ENCODE peak calls at places on chromosomes 7 and 10, in five cellular contexts. N is aorta, U is neural progenitor cell, J is kidney, S is mammary epithelial cell. R is an unnamed sample.

GRCh38 chr7:32957326-32958045 is at the start of gene FKBP9:
- DNase-seq in N (peak; percentile 95), U (peak; percentile 86), J (peak; percentile 94), S (peak; percentile 79), R (no peak)

GRCh38 chr7:12092499-12093130 is 118.5 kb upstream of the TMEM106B start:
- DNase-seq in N (peak; percentile 61), U (no peak), J (peak; percentile 23), S (no peak), R (no peak)

GRCh38 chr10:48197236-48197899 is 77.1 kb downstream of the FRMPD2 start:
- DNase-seq in N (no peak), U (no peak), J (no peak), S (no peak), R (no peak)

GRCh38 chr7:112995091-112995824 is 91.4 kb downstream of the GPR85 start:
- DNase-seq in N (no peak), U (no peak), J (no peak), S (peak; percentile 71), R (no peak)

GRCh38 chr7:55469271-55469681 is 103.0 kb downstream of the VOPP1 start:
- DNase-seq in N (no peak), U (no peak), J (no peak), S (no peak), R (no peak)

GRCh38 chr10:101130984-101131961 is at the start of gene TLX1:
- DNase-seq in N (peak; percentile 78), U (peak; percentile 82), J (peak; percentile 72), S (no peak), R (no peak)

GRCh38 chr7:155484483-155485399 is 26.8 kb downstream of the EN2 start:
- DNase-seq in N (peak; percentile 67), U (no peak), J (no peak), S (no peak), R (no peak)

GRCh38 chr10:69367469-69367868 is 49.2 kb downstream of the TACR2 start:
- DNase-seq in N (no peak), U (no peak), J (no peak), S (no peak), R (no peak)

GRCh38 chr10:89657302-89657701 is 12.3 kb upstream of the PANK1 start:
- DNase-seq in N (no peak), U (no peak), J (no peak), S (no peak), R (no peak)

GRCh38 chr10:103668351-103669242 is 175.1 kb downstream of the NEURL1 start:
- DNase-seq in N (peak; percentile 92), U (peak; percentile 45), J (peak; percentile 93), S (no peak), R (no peak)

GRCh38 chr7:6172331-6173295 is 99.8 kb downstream of the CYTH3 start:
- DNase-seq in N (no peak), U (no peak), J (no peak), S (peak; percentile 14), R (no peak)

GRCh38 chr7:7427363-7427762 is 108.3 kb downstream of the COL28A1 start:
- DNase-seq in N (no peak), U (no peak), J (no peak), S (no peak), R (no peak)

GRCh38 chr10:13291821-13292773 is 7.8 kb downstream of the PHYH start:
- DNase-seq in N (no peak), U (no peak), J (no peak), S (no peak), R (no peak)

GRCh38 chr7:135501402-135501801 is 8.5 kb downstream of the CNOT4 start:
- DNase-seq in N (no peak), U (no peak), J (no peak), S (no peak), R (no peak)

GRCh38 chr7:128010392-128011078 is 20.7 kb downstream of the LRRC4 start:
- DNase-seq in N (no peak), U (peak; percentile 42), J (no peak), S (no peak), R (no peak)

GRCh38 chr10:126903646-126904360 is 1.4 kb upstream of the DOCK1 start:
- DNase-seq in N (peak; percentile 58), U (no peak), J (no peak), S (no peak), R (no peak)

GRCh38 chr10:126905776-126906703 is 812 bp downstream of the DOCK1 start:
- DNase-seq in N (peak; percentile 82), U (peak; percentile 81), J (peak; percentile 80), S (no peak), R (no peak)

GRCh38 chr10:126904807-126905686 is at the start of gene DOCK1:
- DNase-seq in N (peak; percentile 92), U (peak; percentile 86), J (peak; percentile 90), S (peak; percentile 70), R (no peak)

GRCh38 chr10:126902157-126902556 is 3.1 kb upstream of the DOCK1 start:
- DNase-seq in N (peak; percentile 48), U (no peak), J (peak; percentile 82), S (peak; percentile 91), R (peak; percentile 73)

DNA sequence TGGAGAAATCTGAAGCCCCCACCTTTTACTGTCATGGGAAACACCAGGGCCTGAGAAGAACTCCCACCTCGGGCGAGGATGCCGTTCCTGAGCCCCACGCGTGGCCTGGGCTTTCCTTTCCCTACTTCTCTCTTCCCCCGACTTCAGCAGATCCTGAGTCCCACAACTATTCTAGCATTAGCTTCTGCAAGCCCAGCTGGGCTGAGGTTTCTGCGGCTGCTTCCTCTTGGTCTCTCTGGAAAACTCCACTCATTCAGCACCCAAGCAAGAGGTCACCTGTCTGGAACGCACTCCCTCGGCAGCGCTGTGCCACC is 778 bp upstream of the DOCK1 start:
- DNase-seq in N (no peak), U (no peak), J (no peak), S (no peak), R (no peak)
- H3K27ac ChIP-seq in N (no peak overlapping the region), U (no peak overlapping the region), J (peak overlapping the region; percentile 35), S (peak overlapping the region; percentile 56), R (no peak overlapping the region)

DNA sequence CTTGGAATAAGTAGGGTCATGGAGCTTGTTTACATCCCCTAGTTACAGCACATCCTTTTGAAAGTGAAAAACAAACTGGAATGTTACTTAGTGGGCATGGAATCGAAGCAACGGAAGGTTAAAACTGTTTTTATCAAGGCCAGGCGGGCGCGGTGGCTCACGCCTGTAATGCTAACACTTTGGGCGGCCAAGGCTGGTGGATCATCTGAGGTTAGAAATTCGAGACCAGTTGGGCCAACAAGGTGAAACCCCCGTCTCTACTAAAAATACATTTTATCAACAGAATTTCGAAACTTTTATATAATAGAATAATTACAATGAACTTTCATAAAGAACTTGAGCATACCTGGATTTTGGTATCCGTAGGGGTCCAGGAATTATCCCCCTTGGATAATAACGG is 1.1 kb upstream of the TMED4 start:
- DNase-seq in N (no peak), U (no peak), J (no peak), S (no peak), R (no peak)
- H3K27ac ChIP-seq in N (peak overlapping the region; percentile 83), U (no peak overlapping the region), J (peak overlapping the region; percentile 95), S (peak overlapping the region; percentile 76), R (peak overlapping the region; percentile 87)

GRCh38 chr10:33214174-33214573 is 120.3 kb downstream of the NRP1 start:
- DNase-seq in N (no peak), U (no peak), J (no peak), S (no peak), R (no peak)
- H3K27ac ChIP-seq in N (no peak overlapping the region), U (no peak overlapping the region), J (peak overlapping the region; percentile 20), S (no peak overlapping the region), R (no peak overlapping the region)

GRCh38 chr7:46533946-46534345 is 612.9 kb upstream of the IGFBP3 start:
- DNase-seq in N (no peak), U (no peak), J (no peak), S (no peak), R (no peak)

GRCh38 chr7:46530081-46530480 is 609.0 kb upstream of the IGFBP3 start:
- DNase-seq in N (no peak), U (no peak), J (no peak), S (no peak), R (no peak)

GRCh38 chr7:46539892-46540483 is 618.9 kb upstream of the IGFBP3 start:
- DNase-seq in N (no peak), U (no peak), J (no peak), S (no peak), R (no peak)

GRCh38 chr7:46532571-46532970 is 611.5 kb upstream of the IGFBP3 start:
- DNase-seq in N (no peak), U (no peak), J (no peak), S (no peak), R (no peak)

DNA sequence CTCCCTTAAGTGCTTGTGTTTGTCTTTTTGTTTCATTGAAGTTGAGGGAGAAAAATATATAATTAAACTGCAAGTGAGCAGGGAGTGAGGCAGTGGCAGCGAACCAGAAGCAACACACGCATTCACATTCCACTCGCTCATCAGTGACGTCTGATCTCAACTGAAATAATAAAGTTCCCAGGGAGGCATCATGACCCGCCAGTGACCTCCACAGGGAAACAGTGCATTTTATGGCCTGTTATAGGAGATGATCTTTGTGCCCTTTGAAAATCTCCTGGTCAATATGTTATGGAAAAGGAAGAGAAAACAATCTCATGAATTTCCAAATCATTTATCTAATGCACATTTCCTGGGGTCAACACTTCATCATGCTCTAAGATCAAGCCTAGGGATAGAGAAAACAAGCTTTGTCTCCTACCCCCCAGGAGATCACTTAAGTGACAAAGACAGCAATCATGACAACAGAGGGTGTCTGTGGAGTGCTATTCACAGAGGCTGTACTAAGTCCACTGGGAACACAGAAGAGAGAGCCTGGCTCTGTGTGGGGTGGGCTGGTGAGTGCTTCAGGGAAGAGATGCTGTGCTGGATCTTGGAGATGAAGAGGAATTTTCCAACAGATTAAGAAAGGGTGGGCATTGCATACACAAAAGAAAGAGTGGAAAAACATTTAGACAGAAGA is 613.7 kb upstream of the IGFBP3 start:
- DNase-seq in N (no peak), U (peak; percentile 58), J (no peak), S (no peak), R (no peak)
- H3K27ac ChIP-seq in N (no peak overlapping the region), U (no peak overlapping the region), J (no peak overlapping the region), S (no peak overlapping the region), R (no peak overlapping the region)

GRCh38 chr10:4131407-4132215 is 346.6 kb upstream of the KLF6 start:
- DNase-seq in N (no peak), U (no peak), J (no peak), S (peak; percentile 84), R (peak; percentile 34)
- H3K27ac ChIP-seq in N (peak overlapping the region; percentile 71), U (no peak overlapping the region), J (peak overlapping the region; percentile 20), S (peak overlapping the region; percentile 85), R (peak overlapping the region; percentile 75)

GRCh38 chr10:29659770-29660097 is 25.0 kb upstream of the SVIL start:
- DNase-seq in N (no peak), U (no peak), J (no peak), S (no peak), R (no peak)
- H3K27ac ChIP-seq in N (peak overlapping the region; percentile 35), U (peak overlapping the region; percentile 24), J (peak overlapping the region; percentile 39), S (peak overlapping the region; percentile 82), R (peak overlapping the region; percentile 91)